ENCODE peak calls at places on chromosome 19, in nine cellular contexts. N is HFFc6; J is PC-3; G is CD4-positive, alpha-beta T cell; Q is thyroid gland; A is ovary; L is B cell; K is Peyer's patch; D is neural progenitor cell. E is an unnamed sample.
A peak's percentile ranks its signal among the peaks of the same experiment; 100 is the strongest.

GRCh38 chr19:35261356-35262100 is 7.2 kb upstream of the USF2 start:
- DNase-seq in N (no peak), J (no peak), G (no peak), Q (no peak), A (peak; percentile 42), L (no peak), K (peak; percentile 44), D (no peak), E (no peak)

GRCh38 chr19:12838893-12839656 is 760 bp downstream of the MAST1 start:
- DNase-seq in N (no peak), J (peak; percentile 47), G (no peak), Q (no peak), A (no peak), L (no peak), K (no peak), D (peak; percentile 23), E (peak; percentile 47)

GRCh38 chr19:58558066-58558622 is at the start of gene UBE2M:
- DNase-seq in N (peak; percentile 38), J (no peak), G (no peak), Q (peak; percentile 71), A (peak; percentile 83), L (no peak), K (no peak), D (no peak), E (peak; percentile 91)

GRCh38 chr19:14544977-14545715 is 15.8 kb downstream of the TECR start:
- DNase-seq in N (no peak), J (no peak), G (no peak), Q (peak; percentile 98), A (no peak), L (no peak), K (peak; percentile 74), D (no peak), E (no peak)

GRCh38 chr19:15331419-15332310 is 674 bp downstream of the BRD4 start:
- DNase-seq in N (no peak), J (peak; percentile 43), G (peak; percentile 26), Q (peak; percentile 51), A (peak; percentile 77), L (peak; percentile 93), K (peak; percentile 81), D (peak; percentile 74), E (peak; percentile 58)

GRCh38 chr19:50003810-50004419 is 21.3 kb downstream of the VRK3 start:
- DNase-seq in N (peak; percentile 96), J (peak; percentile 98), G (no peak), Q (peak; percentile 10), A (no peak), L (no peak), K (no peak), D (no peak), E (no peak)

GRCh38 chr19:6073858-6074708 is 36.2 kb downstream of the RFX2 start:
- DNase-seq in N (no peak), J (no peak), G (no peak), Q (no peak), A (no peak), L (no peak), K (no peak), D (no peak), E (no peak)

GRCh38 chr19:14366529-14366928 is 14.7 kb upstream of the ADGRE5 start:
- DNase-seq in N (peak; percentile 50), J (peak; percentile 98), G (peak; percentile 92), Q (peak; percentile 69), A (no peak), L (peak; percentile 55), K (peak; percentile 93), D (peak; percentile 46), E (no peak)

GRCh38 chr19:33508941-33509614 is 12.5 kb downstream of the PEPD start:
- DNase-seq in N (peak; percentile 64), J (no peak), G (no peak), Q (no peak), A (no peak), L (no peak), K (no peak), D (no peak), E (no peak)

GRCh38 chr19:15173746-15174404 is 26.9 kb downstream of the NOTCH3 start:
- DNase-seq in N (peak; percentile 20), J (peak; percentile 53), G (no peak), Q (no peak), A (no peak), L (no peak), K (no peak), D (no peak), E (no peak)

GRCh38 chr19:54462713-54463530 is 656 bp downstream of the LENG9 start:
- DNase-seq in N (peak; percentile 25), J (peak; percentile 63), G (peak; percentile 45), Q (peak; percentile 50), A (peak; percentile 85), L (peak; percentile 79), K (peak; percentile 87), D (peak; percentile 81), E (peak; percentile 72)
- TF ChIP-seq CTCF in N (peak; percentile 64), J (peak; percentile 59), G (no peak), Q (no peak), A (no peak), L (no peak), K (peak; percentile 12), D (peak; percentile 51), E (no peak)

DNA sequence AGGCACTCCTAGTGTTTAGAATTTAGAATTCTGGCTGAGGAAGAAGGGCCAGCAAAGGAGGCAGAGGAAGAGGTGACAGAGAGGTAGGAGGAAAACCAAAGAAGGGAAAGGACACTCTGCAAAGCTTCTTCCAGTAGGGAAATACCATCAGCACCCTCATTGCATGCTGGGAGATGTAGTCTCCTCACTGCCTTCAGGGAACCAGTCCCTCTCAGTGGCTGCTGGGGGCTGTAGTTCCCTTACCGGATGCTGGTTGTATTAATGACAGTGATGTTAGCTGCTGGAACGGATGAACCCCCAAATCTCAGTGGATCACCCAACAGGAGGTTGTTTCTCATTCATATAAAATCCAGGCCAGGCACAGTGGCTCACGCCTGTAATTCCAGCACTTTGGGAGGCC is 10.1 kb downstream of the GRIN2D start:
- DNase-seq in N (peak; percentile 54), J (peak; percentile 49), G (no peak), Q (no peak), A (no peak), L (peak; percentile 78), K (no peak), D (peak; percentile 80), E (peak; percentile 67)
- TF ChIP-seq CTCF in N (no peak), J (no peak), G (no peak), Q (no peak), A (no peak), L (no peak), K (no peak), D (no peak), E (no peak)

GRCh38 chr19:40403262-40403984 is 9.8 kb downstream of the PRX start:
- DNase-seq in N (peak; percentile 78), J (peak; percentile 76), G (peak; percentile 67), Q (peak; percentile 92), A (peak; percentile 92), L (peak; percentile 92), K (peak; percentile 94), D (peak; percentile 97), E (peak; percentile 96)
- TF ChIP-seq CTCF in N (peak; percentile 19), J (no peak), G (no peak), Q (peak; percentile 23), A (no peak), L (no peak), K (peak; percentile 8), D (no peak), E (no peak)

DNA sequence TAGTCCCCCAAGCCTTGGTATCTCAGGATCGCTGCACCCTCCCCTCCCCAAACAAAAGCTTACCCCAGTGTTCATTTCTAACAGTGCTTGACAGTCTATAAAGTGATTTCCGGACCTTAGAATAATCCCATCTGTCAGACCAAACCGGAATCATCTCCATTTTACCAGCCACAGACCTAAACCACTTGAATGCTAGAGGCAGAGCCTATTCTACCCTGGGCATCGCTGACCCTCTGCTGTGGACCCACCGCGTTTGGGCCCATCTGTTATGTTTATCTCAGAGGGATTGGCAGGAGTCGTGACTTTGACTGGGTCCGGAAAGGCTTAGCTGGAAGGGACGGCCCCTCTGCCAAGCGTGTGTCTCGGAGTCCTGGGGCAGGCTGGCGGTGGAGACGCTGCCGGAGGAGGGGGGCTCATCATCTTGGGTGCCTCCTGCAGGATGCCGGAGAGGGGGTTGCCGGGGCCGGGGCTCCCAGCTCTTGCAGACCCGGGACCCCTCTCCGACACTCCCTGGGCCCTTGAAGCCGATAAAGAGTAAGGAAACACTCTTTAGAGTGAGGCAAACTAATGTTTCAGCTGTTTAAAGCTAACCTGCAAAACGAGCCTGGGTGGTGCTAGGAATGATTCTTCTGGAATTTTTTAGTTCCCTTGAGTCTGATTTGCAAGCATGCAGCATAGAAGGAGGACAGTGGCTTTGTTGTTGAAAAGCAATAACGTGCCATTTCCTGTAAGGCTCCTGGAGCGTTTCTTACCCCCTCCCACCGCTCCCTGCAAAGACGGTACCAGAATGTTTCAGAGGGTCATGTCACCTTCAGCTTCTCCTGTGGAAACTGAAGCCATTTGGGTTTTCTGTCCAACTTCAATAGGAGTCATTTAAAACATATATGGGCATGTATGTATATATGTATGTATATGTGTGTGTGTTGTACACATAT is 1.3 kb downstream of the SLC25A42 start:
- DNase-seq in N (no peak), J (peak; percentile 19), G (no peak), Q (no peak), A (no peak), L (no peak), K (no peak), D (no peak), E (peak; percentile 34)
- TF ChIP-seq CTCF in N (no peak), J (no peak), G (no peak), Q (no peak), A (no peak), L (no peak), K (no peak), D (no peak), E (no peak)

GRCh38 chr19:18023596-18024212 is 15.7 kb downstream of the ARRDC2 start:
- DNase-seq in N (no peak), J (no peak), G (peak; percentile 77), Q (peak; percentile 60), A (peak; percentile 54), L (peak; percentile 86), K (peak; percentile 67), D (no peak), E (no peak)

GRCh38 chr19:18021121-18021755 is 13.3 kb downstream of the ARRDC2 start:
- DNase-seq in N (peak; percentile 77), J (peak; percentile 80), G (peak; percentile 83), Q (peak; percentile 67), A (peak; percentile 68), L (no peak), K (peak; percentile 80), D (no peak), E (no peak)

GRCh38 chr19:18017275-18018083 is 9.5 kb downstream of the ARRDC2 start:
- DNase-seq in N (no peak), J (no peak), G (no peak), Q (no peak), A (no peak), L (no peak), K (no peak), D (no peak), E (no peak)

DNA sequence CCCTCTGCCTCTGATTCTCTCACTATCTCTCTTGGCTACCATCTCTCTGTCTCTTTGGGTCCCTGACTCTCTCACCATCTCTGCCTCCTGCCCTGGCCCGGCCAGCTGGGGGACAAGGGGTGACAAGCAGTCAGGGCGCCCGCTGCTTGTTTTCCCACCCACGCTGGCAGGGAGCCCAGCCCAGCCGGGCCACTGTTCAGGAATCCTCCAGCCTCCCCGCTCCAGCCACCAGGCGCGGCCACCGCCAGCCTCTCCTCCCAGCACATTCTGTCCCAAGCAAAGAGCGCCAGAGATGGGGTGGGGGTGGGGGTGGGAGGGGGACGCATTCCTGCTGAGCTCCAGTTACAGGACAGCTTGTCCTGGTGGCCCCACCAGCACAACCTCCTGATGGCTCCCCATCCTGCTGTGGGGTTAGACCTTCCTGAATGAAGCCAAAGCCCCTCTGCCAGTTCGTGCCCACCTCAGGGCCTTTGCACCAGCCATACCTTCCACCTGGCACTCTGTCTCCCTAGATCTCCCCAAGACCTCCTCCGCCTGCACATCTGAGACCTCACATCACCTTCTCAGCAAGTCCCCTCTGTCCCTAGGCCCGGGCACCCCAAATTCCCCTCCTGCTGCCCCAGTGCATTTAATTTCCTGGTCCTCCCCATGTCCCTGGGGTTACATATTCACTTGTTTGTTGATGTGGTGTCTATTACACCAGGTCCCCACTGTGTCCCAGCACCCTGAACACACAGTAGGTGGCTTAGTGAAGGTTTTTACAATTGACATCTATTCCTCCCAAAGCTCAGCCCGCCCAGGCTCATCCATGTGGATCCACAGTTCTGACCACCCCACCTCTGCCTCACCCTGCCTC is 12.5 kb downstream of the ARRDC2 start:
- DNase-seq in N (no peak), J (no peak), G (no peak), Q (peak; percentile 90), A (peak; percentile 72), L (no peak), K (peak; percentile 78), D (no peak), E (no peak)
- TF ChIP-seq CTCF in N (no peak), J (no peak), G (no peak), Q (peak; percentile 8), A (no peak), L (no peak), K (no peak), D (no peak), E (no peak)